ENCODE peak calls at places on chromosomes 3 and 15, in four cellular contexts. J, I, Z and F are unnamed samples.

GRCh38 chr3:58384381-58385090 is 49.1 kb downstream of the PDHB start:
- DNase-seq in Z (no peak), I (no peak), J (no peak), F (no peak)

GRCh38 chr3:30658328-30659052 is 52.1 kb downstream of the TGFBR2 start:
- DNase-seq in I (no peak), Z (no peak), J (peak; percentile 49), F (peak; percentile 69)

GRCh38 chr3:46946856-46947544 is 29.5 kb downstream of the CCDC12 start:
- DNase-seq in I (no peak), Z (no peak), J (peak; percentile 33), F (no peak)

GRCh38 chr3:172627057-172627809 is 83.6 kb downstream of the NCEH1 start:
- DNase-seq in J (no peak), I (no peak), Z (no peak), F (no peak)

GRCh38 chr3:14414841-14415464 is 12.5 kb downstream of the SLC6A6 start:
- DNase-seq in J (no peak), I (no peak), Z (no peak), F (no peak)

GRCh38 chr3:131796558-131796957 is 238.3 kb downstream of the CPNE4 start:
- DNase-seq in Z (no peak), I (no peak), J (no peak), F (peak; percentile 84)

GRCh38 chr15:33107950-33108349 is 86.6 kb downstream of the FMN1 start:
- DNase-seq in I (no peak), J (no peak), Z (no peak), F (no peak)

GRCh38 chr3:44883999-44884431 is 9.6 kb downstream of the TGM4 start:
- DNase-seq in I (no peak), J (no peak), Z (no peak), F (peak; percentile 8)

GRCh38 chr3:137765310-137766033 is 1.4 kb downstream of the SOX14 start:
- DNase-seq in J (no peak), Z (no peak), I (no peak), F (no peak)

GRCh38 chr15:34161329-34161953 is 48.5 kb downstream of the KATNBL1 start:
- DNase-seq in J (no peak), I (no peak), Z (no peak), F (peak; percentile 44)

GRCh38 chr15:43911235-43911661 is 84.4 kb downstream of the WDR76 start:
- DNase-seq in Z (no peak), I (no peak), J (no peak), F (no peak)

GRCh38 chr3:73727117-73727802 is 102.5 kb upstream of the PDZRN3 start:
- DNase-seq in I (no peak), J (no peak), Z (no peak), F (no peak)

GRCh38 chr3:151684104-151684503 is 49.6 kb upstream of the AADACL2 start:
- DNase-seq in Z (no peak), J (no peak), I (no peak), F (peak; percentile 31)

GRCh38 chr3:180408654-180409053 is 193.3 kb upstream of the TTC14 start:
- DNase-seq in I (no peak), Z (no peak), J (no peak), F (no peak)

GRCh38 chr15:100061944-100062343 is 279.8 kb downstream of the ADAMTS17 start:
- DNase-seq in I (no peak), Z (no peak), J (no peak), F (no peak)

GRCh38 chr3:42501321-42501680 is 1.1 kb upstream of the VIPR1 start:
- DNase-seq in Z (peak; percentile 12), I (no peak), J (no peak), F (no peak)

GRCh38 chr15:89385596-89386242 is 51.1 kb upstream of the POLG start:
- DNase-seq in J (no peak), Z (no peak), I (no peak), F (no peak)

GRCh38 chr3:125051715-125052581 is 3.8 kb downstream of the HEG1 start:
- DNase-seq in I (no peak), J (peak; percentile 79), Z (no peak), F (peak; percentile 78)

GRCh38 chr15:39976291-39977274 is 42.7 kb downstream of the EIF2AK4 start:
- DNase-seq in J (no peak), I (peak; percentile 47), Z (peak; percentile 10), F (no peak)

GRCh38 chr15:90553248-90553745 is 23.6 kb downstream of the CRTC3 start:
- DNase-seq in I (no peak), J (no peak), Z (no peak), F (no peak)

GRCh38 chr15:88605507-88606436 is 15.4 kb upstream of the AEN start:
- DNase-seq in J (peak; percentile 57), I (peak; percentile 54), Z (peak; percentile 66), F (peak; percentile 58)

GRCh38 chr3:160676547-160677303 is at the start of gene ARL14:
- DNase-seq in J (no peak), Z (no peak), I (no peak), F (no peak)

GRCh38 chr3:174002543-174002942 is 605.0 kb downstream of the NLGN1 start:
- DNase-seq in J (no peak), Z (no peak), I (peak; percentile 6), F (peak; percentile 2)

GRCh38 chr15:30958219-30958618 is 33.2 kb downstream of the MTMR10 start:
- DNase-seq in I (no peak), Z (no peak), J (no peak), F (no peak)

GRCh38 chr3:134542287-134542686 is 56.4 kb downstream of the CEP63 start:
- DNase-seq in Z (no peak), J (no peak), I (no peak), F (no peak)

GRCh38 chr3:152780553-152780952 is 54.4 kb upstream of the P2RY1 start:
- DNase-seq in I (no peak), J (no peak), Z (no peak), F (no peak)

GRCh38 chr3:108305484-108306172 is 9.3 kb downstream of the HHLA2 start:
- DNase-seq in I (no peak), Z (no peak), J (no peak), F (no peak)

GRCh38 chr3:100540791-100541334 is 48.4 kb downstream of the TMEM45A start:
- DNase-seq in J (no peak), Z (no peak), I (no peak), F (no peak)

GRCh38 chr15:89114974-89115373 is 26.7 kb downstream of the ABHD2 start:
- DNase-seq in I (peak; percentile 79), J (no peak), Z (no peak), F (no peak)

GRCh38 chr3:187974857-187975257 is 179.1 kb upstream of the LPP start:
- DNase-seq in I (no peak), Z (no peak), J (no peak), F (no peak)